ENCODE peak calls at places on chromosome 18, in six cellular contexts. C is GM23338, Z is fibroblast of lung, O is lower lobe of right lung, Q is cardiac muscle cell, N is PC-9. M is an unnamed sample. For H3K4me1, the result is how much of the 10 kb centered on the place peaks cover.

GRCh38 chr18:63286926-63287325 is 32.6 kb downstream of the BCL2 start:
- DNase-seq in C (no peak), Z (no peak), O (no peak), Q (no peak), N (no peak), M (no peak)

GRCh38 chr18:32920796-32921787 is 148.3 kb upstream of the KLHL14 start:
- DNase-seq in C (no peak), Z (peak), O (no peak), Q (no peak), N (peak), M (no peak)

GRCh38 chr18:79496978-79497637 is 101.4 kb downstream of the NFATC1 start:
- DNase-seq in C (no peak), Z (peak), O (peak), Q (no peak), N (no peak), M (peak)

GRCh38 chr18:11884396-11885030 is 23.6 kb downstream of the MPPE1 start:
- DNase-seq in C (no peak), Z (no peak), O (no peak), Q (no peak), N (no peak), M (no peak)

GRCh38 chr18:25058520-25058919 is 293.4 kb downstream of the ZNF521 start:
- DNase-seq in C (peak), Z (no peak), O (no peak), Q (no peak), N (no peak), M (no peak)

GRCh38 chr18:79949571-79950439 is 1.6 kb downstream of the SLC66A2 start:
- DNase-seq in C (no peak), Z (no peak), O (peak), Q (no peak), N (no peak), M (peak)

GRCh38 chr18:47203626-47204464 is 27.7 kb upstream of the IER3IP1 start:
- DNase-seq in C (no peak), Z (no peak), O (no peak), Q (peak), N (no peak), M (no peak)

GRCh38 chr18:75070625-75071483 is 138.1 kb downstream of the PTGR3 start:
- DNase-seq in C (no peak), Z (peak), O (no peak), Q (no peak), N (peak), M (peak)

GRCh38 chr18:36496022-36496421 is 198.5 kb downstream of the FHOD3 start:
- DNase-seq in C (no peak), Z (no peak), O (no peak), Q (no peak), N (no peak), M (no peak)

GRCh38 chr18:59748628-59749360 is 51.6 kb upstream of the CCBE1 start:
- DNase-seq in C (no peak), Z (peak), O (no peak), Q (no peak), N (peak), M (no peak)

GRCh38 chr18:60452424-60452823 is 79.8 kb upstream of the MC4R start:
- DNase-seq in C (no peak), Z (peak), O (no peak), Q (no peak), N (no peak), M (no peak)

GRCh38 chr18:604771-605170 is 8.0 kb downstream of the CLUL1 start:
- DNase-seq in C (no peak), Z (no peak), O (no peak), Q (no peak), N (no peak), M (no peak)

DNA sequence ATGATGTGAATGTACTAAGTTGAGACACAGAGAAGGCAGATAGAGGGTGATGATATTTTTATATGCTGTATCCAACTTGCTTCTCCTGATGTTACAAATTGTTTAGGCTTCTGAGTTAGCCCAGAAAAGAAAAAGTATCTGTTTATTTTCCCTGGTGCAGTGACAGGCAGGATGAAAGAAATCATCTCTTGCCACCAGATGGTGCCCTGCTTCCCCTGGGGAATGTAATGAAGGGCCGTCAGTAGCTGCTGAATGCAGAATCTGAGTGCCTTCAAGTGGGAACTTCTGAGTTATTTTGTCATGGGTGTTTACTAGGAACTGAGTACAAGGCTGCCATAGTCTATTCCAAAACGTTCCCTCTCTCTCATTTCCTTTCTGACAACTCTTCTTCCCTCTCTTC is 525.6 kb downstream of the MBD2 start:
- DNase-seq in C (peak), Z (no peak), O (peak), Q (peak), N (no peak), M (no peak)
- TF ChIP-seq CTCF in C (peak), Z (no peak), O (peak), Q (peak), N (peak), M (peak)

DNA sequence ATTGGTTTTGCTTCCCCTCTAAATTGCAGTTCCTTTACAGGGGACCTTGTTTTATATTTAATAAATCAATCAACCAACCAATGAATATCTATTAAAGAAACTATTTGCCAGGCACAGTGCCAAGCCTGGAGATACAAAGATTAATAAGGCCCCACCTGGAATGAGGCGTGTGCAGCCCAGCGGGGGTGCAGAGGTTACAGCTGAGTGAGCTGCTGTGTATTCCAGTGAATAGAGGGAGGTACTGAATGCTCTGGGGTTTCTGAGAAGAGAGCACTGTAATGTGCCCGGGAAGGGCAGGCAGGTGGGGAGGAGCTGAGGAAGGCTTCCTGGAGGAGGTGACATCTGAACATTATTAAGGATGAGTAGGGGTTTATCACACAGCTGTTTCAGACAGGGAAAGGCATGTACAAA is 51.9 kb downstream of the LIPG start:
- DNase-seq in C (no peak), Z (no peak), O (no peak), Q (no peak), N (peak), M (no peak)
- H3K27ac ChIP-seq in C (peak), Z (no peak), O (no peak), Q (no peak), N (no peak), M (no peak)

DNA sequence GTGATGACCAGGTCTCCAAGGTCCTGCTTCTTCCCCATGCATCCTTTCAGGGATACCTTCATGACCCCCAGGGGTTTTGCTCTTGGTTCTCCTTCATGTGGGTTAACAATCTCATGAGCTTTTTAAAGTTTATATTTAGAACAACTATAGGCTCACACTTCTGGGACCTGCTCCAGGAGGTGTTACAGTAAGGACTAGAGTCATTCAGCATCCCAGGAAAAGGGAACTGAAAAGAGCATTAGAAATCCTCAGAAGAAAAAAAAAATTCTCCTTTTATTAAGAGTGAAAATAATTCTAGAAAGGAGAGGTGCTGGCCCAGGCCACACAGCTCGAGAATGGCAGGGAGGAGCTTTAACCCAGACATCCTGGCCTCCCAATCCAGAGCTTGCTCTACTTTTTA is 66.5 kb downstream of the SETBP1 start:
- DNase-seq in C (no peak), Z (no peak), O (no peak), Q (no peak), N (no peak), M (no peak)
- H3K4me1 ChIP-seq in C (under half), Z (under half), O (under half), Q (under half), N (under half), M (under half)

GRCh38 chr18:8448091-8448490 is 161.1 kb upstream of the RAB12 start:
- DNase-seq in C (no peak), Z (no peak), O (no peak), Q (no peak), N (peak), M (no peak)

GRCh38 chr18:8454136-8454535 is 155.1 kb upstream of the RAB12 start:
- DNase-seq in C (no peak), Z (no peak), O (no peak), Q (no peak), N (peak), M (no peak)

GRCh38 chr18:8453528-8453927 is 155.7 kb upstream of the RAB12 start:
- DNase-seq in C (no peak), Z (no peak), O (no peak), Q (no peak), N (peak), M (no peak)

GRCh38 chr18:8450898-8451665 is 158.2 kb upstream of the RAB12 start:
- DNase-seq in C (peak), Z (no peak), O (no peak), Q (no peak), N (peak), M (no peak)

GRCh38 chr18:8450013-8450412 is 159.2 kb upstream of the RAB12 start:
- DNase-seq in C (peak), Z (no peak), O (no peak), Q (peak), N (peak), M (no peak)
- TF ChIP-seq CTCF in C (peak), Z (peak), O (peak), Q (peak), N (peak), M (no peak)

GRCh38 chr18:8776544-8776943 is 71.2 kb downstream of the MTCL1 start:
- DNase-seq in C (no peak), Z (no peak), O (no peak), Q (no peak), N (no peak), M (no peak)
- H3K27ac ChIP-seq in C (no peak), Z (no peak), O (no peak), Q (no peak), N (no peak), M (no peak)

GRCh38 chr18:5416112-5416511 is 120.6 kb upstream of the ZBTB14 start:
- DNase-seq in C (no peak), Z (no peak), O (no peak), Q (no peak), N (no peak), M (no peak)

GRCh38 chr18:5415035-5415434 is 119.5 kb upstream of the ZBTB14 start:
- DNase-seq in C (no peak), Z (no peak), O (no peak), Q (no peak), N (no peak), M (no peak)

GRCh38 chr18:5414546-5414945 is 119.0 kb upstream of the ZBTB14 start:
- DNase-seq in C (peak), Z (no peak), O (no peak), Q (peak), N (no peak), M (no peak)

GRCh38 chr18:5415665-5416064 is 120.1 kb upstream of the ZBTB14 start:
- DNase-seq in C (no peak), Z (no peak), O (no peak), Q (no peak), N (no peak), M (no peak)

DNA sequence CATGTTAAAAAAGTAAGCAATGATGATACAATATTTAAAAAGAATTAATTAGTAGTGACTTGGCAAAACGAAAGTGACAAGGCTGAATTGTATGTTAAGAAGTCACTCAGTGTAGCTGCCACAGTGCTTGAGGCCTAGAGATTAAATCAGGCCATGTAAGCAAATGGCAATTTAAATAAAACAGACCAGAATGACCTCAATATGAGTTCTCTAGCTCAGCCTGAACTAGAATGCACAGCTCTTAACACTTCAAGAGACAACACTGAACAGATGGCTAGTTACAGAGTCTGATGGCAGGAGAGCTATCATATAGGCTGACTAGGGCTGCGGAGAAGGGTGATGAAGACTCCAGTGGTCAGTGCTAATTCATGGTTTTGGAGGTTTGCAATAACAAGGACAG is 117.9 kb upstream of the ZBTB14 start:
- DNase-seq in C (no peak), Z (no peak), O (no peak), Q (peak), N (no peak), M (no peak)
- H3K4me1 ChIP-seq in C (under half), Z (under half), O (under half), Q (under half), N (under half), M (under half)

GRCh38 chr18:2952605-2953004 is 60.3 kb downstream of the LPIN2 start:
- DNase-seq in C (no peak), Z (no peak), O (no peak), Q (no peak), N (no peak), M (no peak)

DNA sequence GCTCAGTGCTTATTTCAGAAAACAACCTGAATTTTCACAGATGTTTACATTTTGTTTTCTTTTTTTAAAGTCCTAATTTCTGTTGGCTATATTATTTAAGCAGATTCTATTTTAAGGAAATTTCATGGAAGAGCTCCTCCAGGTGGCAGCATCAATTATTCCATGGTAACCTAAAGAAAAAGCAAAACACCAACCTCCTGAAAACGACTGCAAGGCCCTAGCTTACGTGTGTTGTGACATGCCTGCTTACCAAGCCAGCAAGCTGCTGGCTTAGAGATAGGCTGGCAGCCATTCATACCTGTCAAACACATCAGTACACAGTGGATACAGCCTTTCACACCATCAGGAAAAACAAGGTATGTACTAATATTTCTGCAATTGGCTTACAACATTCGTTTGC is 64.9 kb downstream of the LPIN2 start:
- DNase-seq in C (peak), Z (peak), O (no peak), Q (peak), N (no peak), M (no peak)
- TF ChIP-seq CTCF in C (peak), Z (peak), O (peak), Q (peak), N (peak), M (peak)

DNA sequence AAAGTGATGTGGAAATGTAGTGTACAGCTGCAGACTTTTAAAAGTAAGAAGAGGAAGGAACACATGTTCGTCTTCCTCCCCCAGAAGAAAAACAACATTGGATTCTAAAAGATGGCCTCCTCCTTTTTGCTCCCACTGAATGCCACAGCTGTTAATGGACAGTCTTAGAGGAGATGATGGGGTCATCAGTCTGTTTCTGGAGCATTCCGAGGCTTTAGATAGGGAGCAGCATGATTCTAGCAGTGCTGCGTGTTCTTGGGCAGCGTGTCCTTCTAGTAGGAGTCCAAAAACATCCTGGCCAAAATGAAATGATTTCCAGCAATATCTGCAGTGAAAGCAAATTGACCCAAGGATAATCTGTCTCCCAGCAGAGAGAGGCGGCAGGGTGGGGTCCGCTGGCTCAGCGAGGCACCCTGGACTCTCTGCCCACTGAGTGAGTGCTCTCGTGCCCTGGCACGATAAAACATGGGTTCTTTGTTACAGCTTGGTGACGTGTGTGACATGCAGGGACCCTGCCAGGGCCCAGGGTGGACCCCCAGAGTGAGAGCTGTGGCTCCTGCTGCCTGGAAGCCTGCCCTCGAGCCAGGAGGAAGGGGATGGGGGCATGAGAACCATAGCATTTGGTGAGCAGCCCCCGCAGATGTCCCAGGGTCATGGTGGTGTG is 196.0 kb downstream of the FAM210A start:
- DNase-seq in C (no peak), Z (no peak), O (no peak), Q (no peak), N (no peak), M (no peak)
- H3K27ac ChIP-seq in C (no peak), Z (no peak), O (no peak), Q (no peak), N (no peak), M (no peak)

GRCh38 chr18:51731070-51731469 is 533.6 kb upstream of the MEX3C start:
- DNase-seq in C (no peak), Z (no peak), O (no peak), Q (no peak), N (no peak), M (no peak)

GRCh38 chr18:51721388-51721787 is 523.9 kb upstream of the MEX3C start:
- DNase-seq in C (no peak), Z (no peak), O (no peak), Q (no peak), N (peak), M (no peak)

GRCh38 chr18:51724790-51725721 is 527.6 kb upstream of the MEX3C start:
- DNase-seq in C (peak), Z (no peak), O (no peak), Q (no peak), N (no peak), M (no peak)

GRCh38 chr18:51727780-51728179 is 530.3 kb upstream of the MEX3C start:
- DNase-seq in C (no peak), Z (no peak), O (no peak), Q (no peak), N (no peak), M (no peak)

GRCh38 chr18:51726614-51727013 is 529.1 kb upstream of the MEX3C start:
- DNase-seq in C (no peak), Z (no peak), O (no peak), Q (no peak), N (no peak), M (no peak)
- H3K4me1 ChIP-seq in C (under half), Z (under half), O (under half), Q (under half), N (under half), M (under half)